ENCODE peak calls at places on chromosomes 11 and 22, in eight cellular contexts. N is GOT3; V is PC-3; Q is stimulated activated naive CD4-positive, alpha-beta T cell treated with Interleukin-2 at 50 U/mL for 16 hours; F is Right ventricle myocardium superior; X is NCI-H69; L is NCI-H345; O is stimulated activated CD4-positive, alpha-beta T cell treated with anti-CD3 and anti-CD28 coated beads, Interleukin-1b, Interleukin-23, amount 100 ng/mL, for 1 hour. K is an unnamed sample.

GRCh38 chr22:49027122-49027670 is 800.5 kb downstream of the BRD1 start:
- DNase-seq in N (no peak), V (no peak), Q (no peak), F (no peak), X (no peak), L (peak; percentile 43), O (no peak), K (no peak)

GRCh38 chr11:133934599-133935550 is 21.9 kb downstream of the IGSF9B start:
- DNase-seq in N (no peak), V (peak; percentile 68), Q (no peak), F (peak; percentile 73), X (peak; percentile 12), L (no peak), O (no peak), K (no peak)

GRCh38 chr11:11580831-11581492 is 40.8 kb downstream of the GALNT18 start:
- DNase-seq in N (no peak), V (no peak), Q (no peak), F (no peak), X (peak; percentile 73), L (peak; percentile 30), O (no peak), K (no peak)

GRCh38 chr22:29320546-29320945 is 5.0 kb upstream of the RASL10A start:
- DNase-seq in N (no peak), V (no peak), Q (no peak), F (no peak), X (peak; percentile 36), L (no peak), O (no peak), K (no peak)

GRCh38 chr22:37053310-37054077 is 2.0 kb downstream of the KCTD17 start:
- DNase-seq in N (no peak), V (no peak), Q (no peak), F (peak; percentile 69), X (no peak), L (no peak), O (no peak), K (no peak)

GRCh38 chr11:125625225-125625593 is 246 bp downstream of the CHEK1 start:
- DNase-seq in N (no peak), V (no peak), Q (no peak), F (no peak), X (no peak), L (no peak), O (no peak), K (no peak)

GRCh38 chr11:16862733-16863132 is 124.3 kb downstream of the C11orf58 start:
- DNase-seq in N (no peak), V (no peak), Q (no peak), F (no peak), X (no peak), L (no peak), O (no peak), K (no peak)

GRCh38 chr11:9313648-9314290 is 624 bp downstream of the TMEM41B start:
- DNase-seq in N (no peak), V (peak; percentile 18), Q (no peak), F (no peak), X (peak; percentile 69), L (peak; percentile 21), O (no peak), K (no peak)

GRCh38 chr11:19861171-19861570 is 148.5 kb downstream of the NAV2 start:
- DNase-seq in N (no peak), V (no peak), Q (no peak), F (no peak), X (no peak), L (no peak), O (no peak), K (no peak)

GRCh38 chr11:67996622-67997459 is 7.1 kb downstream of the UNC93B1 start:
- DNase-seq in N (no peak), V (peak; percentile 56), Q (no peak), F (peak; percentile 83), X (peak; percentile 37), L (no peak), O (peak; percentile 9), K (peak; percentile 58)

K was measured in ovary.